ENCODE peak calls at places on chromosomes 13 and 19, in nine cellular contexts. E, J, C, I, X, A, K, Z and T are unnamed samples.

GRCh38 chr19:41341669-41342490 is 11.8 kb downstream of the TGFB1 start:
- DNase-seq in E (no peak), J (no peak), C (no peak), I (no peak), X (no peak), A (no peak), K (peak; percentile 73), Z (no peak), T (no peak)

GRCh38 chr19:32201661-32202060 is 143.7 kb upstream of the ZNF507 start:
- DNase-seq in E (no peak), J (no peak), C (peak; percentile 2), I (no peak), X (no peak), A (no peak), K (no peak), Z (no peak), T (no peak)

GRCh38 chr13:44116562-44117315 is 237.0 kb downstream of the LACC1 start:
- DNase-seq in E (no peak), J (no peak), C (no peak), I (no peak), X (peak; percentile 11), A (no peak), K (no peak), Z (no peak), T (peak; percentile 8)

GRCh38 chr19:51417107-51417806 is at the start of gene SIGLEC10:
- DNase-seq in E (no peak), J (no peak), C (peak; percentile 60), I (no peak), X (peak; percentile 84), A (peak; percentile 62), K (peak; percentile 59), Z (no peak), T (peak; percentile 47)

GRCh38 chr19:51094696-51095279 is 12.1 kb upstream of the KLK14 start:
- DNase-seq in E (peak; percentile 17), J (no peak), C (peak; percentile 38), I (no peak), X (no peak), A (no peak), K (no peak), Z (peak; percentile 42), T (peak; percentile 15)

GRCh38 chr19:54190942-54191670 is at the start of gene TSEN34:
- DNase-seq in E (no peak), J (peak; percentile 95), C (peak; percentile 89), I (peak; percentile 60), X (peak; percentile 97), A (no peak), K (peak; percentile 92), Z (peak; percentile 94), T (no peak)

GRCh38 chr19:4710281-4710600 is 13.4 kb downstream of the DPP9 start:
- DNase-seq in E (no peak), J (no peak), C (no peak), I (no peak), X (no peak), A (no peak), K (no peak), Z (no peak), T (no peak)

GRCh38 chr13:114008964-114009589 is 35.2 kb upstream of the C13orf46 start:
- DNase-seq in E (no peak), J (no peak), C (no peak), I (no peak), X (no peak), A (no peak), K (no peak), Z (no peak), T (no peak)

GRCh38 chr13:49587311-49587847 is 2.0 kb upstream of the RCBTB1 start:
- DNase-seq in E (no peak), J (no peak), C (no peak), I (peak; percentile 26), X (no peak), A (no peak), K (no peak), Z (no peak), T (no peak)

GRCh38 chr19:47713046-47714021 is at the start of gene EHD2:
- DNase-seq in E (no peak), J (peak; percentile 11), C (peak; percentile 73), I (peak; percentile 60), X (no peak), A (no peak), K (peak; percentile 50), Z (peak; percentile 57), T (peak; percentile 12)

GRCh38 chr13:38686635-38687245 is at the start of gene FREM2:
- DNase-seq in E (no peak), J (no peak), C (no peak), I (no peak), X (no peak), A (no peak), K (peak; percentile 80), Z (no peak), T (no peak)

GRCh38 chr13:67228909-67229308 is 1.2 kb downstream of the PCDH9 start:
- DNase-seq in E (no peak), J (no peak), C (no peak), I (no peak), X (no peak), A (no peak), K (no peak), Z (no peak), T (no peak)

GRCh38 chr19:48473161-48473966 is 4.2 kb downstream of the CYTH2 start:
- DNase-seq in E (no peak), J (no peak), C (no peak), I (no peak), X (no peak), A (no peak), K (peak; percentile 54), Z (no peak), T (no peak)

GRCh38 chr19:7348587-7349230 is at the start of gene ARHGEF18:
- DNase-seq in E (peak; percentile 26), J (peak; percentile 72), C (peak; percentile 55), I (no peak), X (peak; percentile 89), A (no peak), K (peak; percentile 55), Z (peak; percentile 37), T (peak; percentile 85)

GRCh38 chr19:56141416-56141992 is 417 bp downstream of the ZNF444 start:
- DNase-seq in E (peak; percentile 39), J (peak; percentile 46), C (no peak), I (no peak), X (no peak), A (peak; percentile 57), K (peak; percentile 49), Z (peak; percentile 37), T (peak; percentile 72)

GRCh38 chr13:101942038-101942437 is 459.8 kb downstream of the FGF14 start:
- DNase-seq in E (no peak), J (no peak), C (no peak), I (peak; percentile 3), X (no peak), A (no peak), K (peak; percentile 33), Z (no peak), T (no peak)

GRCh38 chr19:46603752-46604241 is 2.7 kb downstream of the CALM3 start:
- DNase-seq in E (no peak), J (no peak), C (no peak), I (no peak), X (no peak), A (no peak), K (no peak), Z (no peak), T (no peak)

GRCh38 chr13:31198524-31198923 is 1.3 kb upstream of the B3GLCT start:
- DNase-seq in E (no peak), J (no peak), C (no peak), I (no peak), X (no peak), A (no peak), K (no peak), Z (no peak), T (no peak)

GRCh38 chr19:45439569-45440258 is 16.0 kb upstream of the ERCC1 start:
- DNase-seq in E (peak; percentile 86), J (peak; percentile 87), C (peak; percentile 86), I (peak; percentile 84), X (peak; percentile 89), A (peak; percentile 83), K (peak; percentile 78), Z (peak; percentile 84), T (peak; percentile 85)

GRCh38 chr19:33442706-33443105 is 69.2 kb downstream of the CEBPG start:
- DNase-seq in E (no peak), J (no peak), C (no peak), I (no peak), X (no peak), A (no peak), K (no peak), Z (no peak), T (no peak)

GRCh38 chr13:52371736-52372247 is 34.2 kb downstream of the THSD1 start:
- DNase-seq in E (no peak), J (no peak), C (no peak), I (peak; percentile 28), X (no peak), A (no peak), K (no peak), Z (no peak), T (no peak)

GRCh38 chr13:23288995-23289394 is 108.2 kb downstream of the SGCG start:
- DNase-seq in E (no peak), J (no peak), C (no peak), I (no peak), X (no peak), A (no peak), K (no peak), Z (no peak), T (no peak)

GRCh38 chr13:43657485-43657884 is 129.3 kb downstream of the ENOX1 start:
- DNase-seq in E (no peak), J (no peak), C (no peak), I (no peak), X (no peak), A (no peak), K (no peak), Z (no peak), T (no peak)

GRCh38 chr13:89891416-89891815 is 1456.1 kb upstream of the MIR17HG start:
- DNase-seq in E (no peak), J (no peak), C (no peak), I (no peak), X (no peak), A (no peak), K (no peak), Z (no peak), T (no peak)

GRCh38 chr19:45641274-45642105 is 2.3 kb upstream of the EML2 start:
- DNase-seq in E (peak; percentile 69), J (peak; percentile 44), C (peak; percentile 91), I (peak; percentile 83), X (peak; percentile 55), A (peak; percentile 94), K (peak; percentile 97), Z (peak; percentile 14), T (peak; percentile 13)

GRCh38 chr13:78689011-78689410 is 30.1 kb upstream of the OBI1 start:
- DNase-seq in E (no peak), J (no peak), C (no peak), I (no peak), X (no peak), A (no peak), K (no peak), Z (no peak), T (no peak)